ENCODE peak calls at places on chromosome 14, in five cellular contexts. V, F, D, O and Y are unnamed samples.

GRCh38 chr14:21455592-21455911 is 371 bp downstream of the CHD8 start:
- DNase-seq in O (no peak), F (no peak), V (no peak), D (no peak), Y (peak)

GRCh38 chr14:105446971-105447370 is 27.3 kb downstream of the MTA1 start:
- DNase-seq in D (no peak), V (no peak), F (no peak), O (no peak), Y (no peak)

GRCh38 chr14:67675219-67675582 is 769 bp upstream of the VTI1B start:
- DNase-seq in F (no peak), O (no peak), V (no peak), D (no peak), Y (no peak)

GRCh38 chr14:70281938-70282337 is 77.5 kb downstream of the COX16 start:
- DNase-seq in V (no peak), O (no peak), F (no peak), D (no peak), Y (peak)

GRCh38 chr14:68268197-68268596 is 448.6 kb downstream of the RAD51B start:
- DNase-seq in D (no peak), O (peak), F (no peak), V (no peak), Y (no peak)

GRCh38 chr14:50797250-50798047 is 33.5 kb downstream of the NIN start:
- DNase-seq in D (no peak), F (no peak), V (no peak), O (no peak), Y (no peak)

GRCh38 chr14:105492051-105492965 is 1.3 kb downstream of the TEDC1 start:
- DNase-seq in D (no peak), F (no peak), V (no peak), O (no peak), Y (no peak)

GRCh38 chr14:94696518-94696917 is 73.4 kb downstream of the GSC start:
- DNase-seq in O (no peak), D (no peak), V (no peak), F (no peak), Y (no peak)

GRCh38 chr14:41385787-41386186 is 220.9 kb upstream of the LRFN5 start:
- DNase-seq in D (no peak), V (no peak), O (no peak), F (no peak), Y (no peak)

GRCh38 chr14:50762001-50762930 is 68.7 kb downstream of the NIN start:
- DNase-seq in V (no peak), O (peak), F (peak), D (peak), Y (no peak)

GRCh38 chr14:69666112-69666511 is 54.7 kb downstream of the SUSD6 start:
- DNase-seq in D (no peak), V (no peak), F (no peak), O (no peak), Y (no peak)

GRCh38 chr14:38536376-38537038 is 280.6 kb upstream of the CLEC14A start:
- DNase-seq in O (no peak), V (no peak), F (no peak), D (no peak), Y (no peak)

GRCh38 chr14:35224615-35225014 is 67.6 kb upstream of the PSMA6 start:
- DNase-seq in O (no peak), D (no peak), V (no peak), F (no peak), Y (no peak)

GRCh38 chr14:21768116-21768874 is 94.7 kb upstream of the OR4E1 start:
- DNase-seq in D (peak), F (no peak), V (peak), O (peak), Y (peak)

GRCh38 chr14:101196795-101197590 is 293.5 kb upstream of the RTL1 start:
- DNase-seq in D (no peak), O (no peak), V (no peak), F (no peak), Y (no peak)

GRCh38 chr14:69315302-69315701 is 55.3 kb downstream of the GALNT16 start:
- DNase-seq in O (no peak), V (no peak), D (no peak), F (no peak), Y (no peak)

GRCh38 chr14:106347291-106347778 is 821.0 kb downstream of the TMEM121 start:
- DNase-seq in V (no peak), D (no peak), F (no peak), O (no peak), Y (no peak)

GRCh38 chr14:60485600-60486251 is at the start of gene C14orf39:
- DNase-seq in D (peak), F (no peak), O (no peak), V (peak), Y (no peak)

GRCh38 chr14:24556756-24557155 is 19.3 kb downstream of the CTSG start:
- DNase-seq in F (peak), V (no peak), O (no peak), D (no peak), Y (no peak)

GRCh38 chr14:104791425-104791824 is 4.1 kb downstream of the AKT1 start:
- DNase-seq in O (no peak), D (no peak), V (no peak), F (no peak), Y (no peak)

GRCh38 chr14:69135133-69135532 is 17.8 kb downstream of the DCAF5 start:
- DNase-seq in O (no peak), D (no peak), V (no peak), F (no peak), Y (no peak)

GRCh38 chr14:29273513-29273912 is 506.9 kb downstream of the FOXG1 start:
- DNase-seq in O (no peak), V (no peak), D (no peak), F (no peak), Y (no peak)